ENCODE peak calls at places on chromosome 14, in ten cellular contexts. One of them, this sample, is unnamed.

GRCh38 chr14:94363171-94363624 is 25.2 kb downstream of the SERPINA1 start:
- DNase-seq in right atrium auricular region: no peak
- DNase-seq in upper lobe of left lung: peak; percentile 47
- DNase-seq in left lung: no peak
- DNase-seq in uterus: no peak
- DNase-seq in transverse colon: no peak
- DNase-seq in left ventricle myocardium inferior: no peak
- DNase-seq in heart left ventricle: no peak
- DNase-seq in naive thymus-derived CD4-positive, alpha-beta T cell: no peak
- DNase-seq in right lobe of liver: no peak
- DNase-seq in this sample: no peak

GRCh38 chr14:34065222-34065621 is 114.3 kb upstream of the EGLN3 start:
- DNase-seq in heart left ventricle: no peak
- DNase-seq in transverse colon: no peak
- DNase-seq in left lung: no peak
- DNase-seq in left ventricle myocardium inferior: no peak
- DNase-seq in right atrium auricular region: no peak
- DNase-seq in naive thymus-derived CD4-positive, alpha-beta T cell: no peak
- DNase-seq in right lobe of liver: no peak
- DNase-seq in uterus: no peak
- DNase-seq in upper lobe of left lung: no peak
- DNase-seq in this sample: no peak

GRCh38 chr14:69845787-69846186 is 33.4 kb upstream of the SMOC1 start:
- DNase-seq in naive thymus-derived CD4-positive, alpha-beta T cell: no peak
- DNase-seq in transverse colon: no peak
- DNase-seq in uterus: no peak
- DNase-seq in left lung: no peak
- DNase-seq in upper lobe of left lung: no peak
- DNase-seq in heart left ventricle: no peak
- DNase-seq in right atrium auricular region: no peak
- DNase-seq in right lobe of liver: peak; percentile 63
- DNase-seq in left ventricle myocardium inferior: no peak
- DNase-seq in this sample: no peak

GRCh38 chr14:90566481-90566880 is 169.7 kb downstream of the CALM1 start:
- DNase-seq in naive thymus-derived CD4-positive, alpha-beta T cell: no peak
- DNase-seq in right atrium auricular region: no peak
- DNase-seq in left lung: no peak
- DNase-seq in uterus: no peak
- DNase-seq in left ventricle myocardium inferior: no peak
- DNase-seq in right lobe of liver: no peak
- DNase-seq in transverse colon: no peak
- DNase-seq in upper lobe of left lung: no peak
- DNase-seq in heart left ventricle: no peak
- DNase-seq in this sample: no peak

GRCh38 chr14:75879031-75879430 is 102.8 kb downstream of the TGFB3 start:
- DNase-seq in uterus: no peak
- DNase-seq in left lung: no peak
- DNase-seq in upper lobe of left lung: no peak
- DNase-seq in right atrium auricular region: no peak
- DNase-seq in left ventricle myocardium inferior: no peak
- DNase-seq in right lobe of liver: no peak
- DNase-seq in heart left ventricle: no peak
- DNase-seq in naive thymus-derived CD4-positive, alpha-beta T cell: no peak
- DNase-seq in transverse colon: no peak
- DNase-seq in this sample: no peak

GRCh38 chr14:96130391-96130790 is 74.2 kb upstream of the BDKRB2 start:
- DNase-seq in left lung: no peak
- DNase-seq in left ventricle myocardium inferior: no peak
- DNase-seq in transverse colon: no peak
- DNase-seq in upper lobe of left lung: no peak
- DNase-seq in uterus: no peak
- DNase-seq in right lobe of liver: no peak
- DNase-seq in naive thymus-derived CD4-positive, alpha-beta T cell: no peak
- DNase-seq in right atrium auricular region: no peak
- DNase-seq in heart left ventricle: no peak
- DNase-seq in this sample: no peak

GRCh38 chr14:102211240-102211639 is 71.5 kb downstream of the WDR20 start:
- DNase-seq in heart left ventricle: no peak
- DNase-seq in right atrium auricular region: no peak
- DNase-seq in upper lobe of left lung: no peak
- DNase-seq in left lung: no peak
- DNase-seq in uterus: no peak
- DNase-seq in right lobe of liver: no peak
- DNase-seq in naive thymus-derived CD4-positive, alpha-beta T cell: no peak
- DNase-seq in left ventricle myocardium inferior: no peak
- DNase-seq in transverse colon: no peak
- DNase-seq in this sample: no peak

GRCh38 chr14:57025456-57025855 is 215.2 kb upstream of the OTX2 start:
- DNase-seq in heart left ventricle: no peak
- DNase-seq in left lung: no peak
- DNase-seq in right atrium auricular region: no peak
- DNase-seq in naive thymus-derived CD4-positive, alpha-beta T cell: no peak
- DNase-seq in uterus: no peak
- DNase-seq in right lobe of liver: no peak
- DNase-seq in left ventricle myocardium inferior: no peak
- DNase-seq in upper lobe of left lung: no peak
- DNase-seq in transverse colon: no peak
- DNase-seq in this sample: no peak

GRCh38 chr14:39233680-39234326 is at the start of gene MIA2:
- DNase-seq in right lobe of liver: no peak
- DNase-seq in heart left ventricle: no peak
- DNase-seq in upper lobe of left lung: no peak
- DNase-seq in naive thymus-derived CD4-positive, alpha-beta T cell: no peak
- DNase-seq in transverse colon: no peak
- DNase-seq in left lung: no peak
- DNase-seq in right atrium auricular region: no peak
- DNase-seq in left ventricle myocardium inferior: no peak
- DNase-seq in uterus: no peak
- DNase-seq in this sample: no peak

GRCh38 chr14:95760596-95760995 is 46.7 kb upstream of the TCL1A start:
- DNase-seq in uterus: no peak
- DNase-seq in upper lobe of left lung: no peak
- DNase-seq in naive thymus-derived CD4-positive, alpha-beta T cell: no peak
- DNase-seq in right lobe of liver: no peak
- DNase-seq in left ventricle myocardium inferior: no peak
- DNase-seq in left lung: no peak
- DNase-seq in heart left ventricle: no peak
- DNase-seq in transverse colon: no peak
- DNase-seq in right atrium auricular region: no peak
- DNase-seq in this sample: no peak

GRCh38 chr14:76768201-76768656 is 7.0 kb downstream of the VASH1 start:
- DNase-seq in right lobe of liver: peak; percentile 83
- DNase-seq in left ventricle myocardium inferior: peak; percentile 73
- DNase-seq in transverse colon: peak; percentile 49
- DNase-seq in uterus: no peak
- DNase-seq in upper lobe of left lung: peak; percentile 69
- DNase-seq in naive thymus-derived CD4-positive, alpha-beta T cell: peak; percentile 28
- DNase-seq in heart left ventricle: peak; percentile 85
- DNase-seq in right atrium auricular region: peak; percentile 89
- DNase-seq in left lung: no peak
- DNase-seq in this sample: no peak

GRCh38 chr14:104851896-104852663 is 13.0 kb upstream of the CEP170B start:
- DNase-seq in right atrium auricular region: no peak
- DNase-seq in naive thymus-derived CD4-positive, alpha-beta T cell: no peak
- DNase-seq in heart left ventricle: no peak
- DNase-seq in upper lobe of left lung: no peak
- DNase-seq in left ventricle myocardium inferior: no peak
- DNase-seq in transverse colon: no peak
- DNase-seq in left lung: peak; percentile 70
- DNase-seq in uterus: peak; percentile 8
- DNase-seq in right lobe of liver: peak; percentile 24
- DNase-seq in this sample: peak; percentile 27

GRCh38 chr14:26863736-26864135 is 265.9 kb upstream of the NOVA1 start:
- DNase-seq in heart left ventricle: no peak
- DNase-seq in naive thymus-derived CD4-positive, alpha-beta T cell: no peak
- DNase-seq in left lung: no peak
- DNase-seq in left ventricle myocardium inferior: no peak
- DNase-seq in upper lobe of left lung: no peak
- DNase-seq in right lobe of liver: no peak
- DNase-seq in right atrium auricular region: no peak
- DNase-seq in transverse colon: no peak
- DNase-seq in uterus: no peak
- DNase-seq in this sample: no peak

DNA sequence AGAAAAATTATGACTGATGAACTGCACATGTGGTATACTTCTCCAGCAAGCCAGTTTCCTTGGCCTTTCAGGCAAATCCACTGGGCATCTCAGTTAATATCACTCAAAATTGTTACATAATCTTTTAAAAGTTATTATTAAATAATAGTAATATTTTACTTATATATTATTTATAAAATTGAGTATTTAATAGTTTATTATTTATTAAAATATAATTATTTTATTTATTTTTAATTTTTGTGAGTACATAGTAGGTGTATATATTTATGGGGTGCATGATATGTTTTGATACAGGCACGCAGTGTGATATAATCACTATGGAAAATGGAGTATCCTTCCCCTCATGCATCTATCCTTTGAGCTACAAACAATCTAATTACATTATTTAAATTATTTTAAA is 384.1 kb upstream of the LRFN5 start:
- DNase-seq in transverse colon: no peak
- DNase-seq in heart left ventricle: no peak
- DNase-seq in left lung: no peak
- DNase-seq in right lobe of liver: no peak
- DNase-seq in right atrium auricular region: no peak
- DNase-seq in naive thymus-derived CD4-positive, alpha-beta T cell: no peak
- DNase-seq in uterus: no peak
- DNase-seq in left ventricle myocardium inferior: no peak
- DNase-seq in upper lobe of left lung: no peak
- DNase-seq in this sample: no peak
- H3K27ac ChIP-seq in transverse colon: no peak overlapping the region
- H3K27ac ChIP-seq in heart left ventricle: no peak overlapping the region
- H3K27ac ChIP-seq in left lung: no peak overlapping the region
- H3K27ac ChIP-seq in right lobe of liver: no peak overlapping the region
- H3K27ac ChIP-seq in right atrium auricular region: no peak overlapping the region
- H3K27ac ChIP-seq in naive thymus-derived CD4-positive, alpha-beta T cell: no peak overlapping the region
- H3K27ac ChIP-seq in uterus: no peak overlapping the region
- H3K27ac ChIP-seq in left ventricle myocardium inferior: no peak overlapping the region
- H3K27ac ChIP-seq in upper lobe of left lung: no peak overlapping the region
- H3K27ac ChIP-seq in this sample: no peak overlapping the region

DNA sequence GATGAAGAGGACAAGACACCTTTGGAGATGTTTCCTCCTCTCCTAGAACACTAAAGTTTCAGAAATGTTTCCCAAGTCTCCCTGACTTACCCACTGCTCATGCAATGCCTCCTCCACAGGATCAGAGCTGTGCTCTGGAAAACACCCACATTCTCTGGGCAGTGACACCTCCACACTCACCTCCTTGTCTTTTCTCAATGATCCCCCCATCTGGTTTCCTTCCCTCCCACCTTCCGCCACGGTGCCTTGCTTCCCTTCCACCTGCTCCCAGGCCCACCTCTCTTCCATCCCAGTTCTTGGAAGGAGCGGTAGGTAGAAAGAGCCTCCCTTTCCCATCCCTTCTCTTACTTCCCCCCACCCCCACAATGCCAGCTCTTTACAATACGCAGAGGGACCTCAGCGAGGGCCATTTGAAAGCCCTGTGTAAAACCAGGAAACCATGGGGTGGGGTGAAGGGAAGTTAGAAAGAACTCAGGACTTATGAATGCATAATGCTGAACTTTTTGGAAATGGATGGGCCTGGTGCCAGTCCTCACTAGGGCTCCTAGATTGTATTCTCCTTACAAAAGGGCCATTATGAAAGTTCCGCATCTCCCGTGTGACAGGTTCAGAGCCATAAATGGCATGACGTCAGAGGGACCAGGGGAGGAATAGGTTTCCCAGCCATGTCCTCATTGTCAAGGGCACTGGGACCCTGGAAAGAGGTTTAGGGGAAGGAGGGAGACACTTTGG is 12.8 kb downstream of the FBLN5 start:
- DNase-seq in right atrium auricular region: no peak
- DNase-seq in naive thymus-derived CD4-positive, alpha-beta T cell: no peak
- DNase-seq in uterus: peak; percentile 32
- DNase-seq in left ventricle myocardium inferior: no peak
- DNase-seq in heart left ventricle: no peak
- DNase-seq in transverse colon: no peak
- DNase-seq in right lobe of liver: no peak
- DNase-seq in left lung: no peak
- DNase-seq in upper lobe of left lung: no peak
- DNase-seq in this sample: no peak
- H3K9me3 ChIP-seq in right atrium auricular region: no peaks in the 10 kb centered on the region
- H3K9me3 ChIP-seq in naive thymus-derived CD4-positive, alpha-beta T cell: no peaks in the 10 kb centered on the region
- H3K9me3 ChIP-seq in uterus: no peaks in the 10 kb centered on the region
- H3K9me3 ChIP-seq in left ventricle myocardium inferior: peaks cover under 1% of the 10 kb centered on the region
- H3K9me3 ChIP-seq in heart left ventricle: no peaks in the 10 kb centered on the region
- H3K9me3 ChIP-seq in transverse colon: no peaks in the 10 kb centered on the region
- H3K9me3 ChIP-seq in right lobe of liver: no peaks in the 10 kb centered on the region
- H3K9me3 ChIP-seq in left lung: no peaks in the 10 kb centered on the region
- H3K9me3 ChIP-seq in upper lobe of left lung: no peaks in the 10 kb centered on the region
- H3K9me3 ChIP-seq in this sample: no peaks in the 10 kb centered on the region

GRCh38 chr14:55604900-55605418 is 25.0 kb downstream of the KTN1 start:
- DNase-seq in upper lobe of left lung: no peak
- DNase-seq in heart left ventricle: no peak
- DNase-seq in transverse colon: no peak
- DNase-seq in naive thymus-derived CD4-positive, alpha-beta T cell: no peak
- DNase-seq in left ventricle myocardium inferior: no peak
- DNase-seq in right atrium auricular region: no peak
- DNase-seq in uterus: no peak
- DNase-seq in left lung: no peak
- DNase-seq in right lobe of liver: no peak
- DNase-seq in this sample: no peak
- H3K27ac ChIP-seq in upper lobe of left lung: no peak overlapping the region
- H3K27ac ChIP-seq in heart left ventricle: no peak overlapping the region
- H3K27ac ChIP-seq in transverse colon: no peak overlapping the region
- H3K27ac ChIP-seq in naive thymus-derived CD4-positive, alpha-beta T cell: no peak overlapping the region
- H3K27ac ChIP-seq in left ventricle myocardium inferior: no peak overlapping the region
- H3K27ac ChIP-seq in right atrium auricular region: no peak overlapping the region
- H3K27ac ChIP-seq in uterus: no peak overlapping the region
- H3K27ac ChIP-seq in left lung: no peak overlapping the region
- H3K27ac ChIP-seq in right lobe of liver: no peak overlapping the region
- H3K27ac ChIP-seq in this sample: no peak overlapping the region

DNA sequence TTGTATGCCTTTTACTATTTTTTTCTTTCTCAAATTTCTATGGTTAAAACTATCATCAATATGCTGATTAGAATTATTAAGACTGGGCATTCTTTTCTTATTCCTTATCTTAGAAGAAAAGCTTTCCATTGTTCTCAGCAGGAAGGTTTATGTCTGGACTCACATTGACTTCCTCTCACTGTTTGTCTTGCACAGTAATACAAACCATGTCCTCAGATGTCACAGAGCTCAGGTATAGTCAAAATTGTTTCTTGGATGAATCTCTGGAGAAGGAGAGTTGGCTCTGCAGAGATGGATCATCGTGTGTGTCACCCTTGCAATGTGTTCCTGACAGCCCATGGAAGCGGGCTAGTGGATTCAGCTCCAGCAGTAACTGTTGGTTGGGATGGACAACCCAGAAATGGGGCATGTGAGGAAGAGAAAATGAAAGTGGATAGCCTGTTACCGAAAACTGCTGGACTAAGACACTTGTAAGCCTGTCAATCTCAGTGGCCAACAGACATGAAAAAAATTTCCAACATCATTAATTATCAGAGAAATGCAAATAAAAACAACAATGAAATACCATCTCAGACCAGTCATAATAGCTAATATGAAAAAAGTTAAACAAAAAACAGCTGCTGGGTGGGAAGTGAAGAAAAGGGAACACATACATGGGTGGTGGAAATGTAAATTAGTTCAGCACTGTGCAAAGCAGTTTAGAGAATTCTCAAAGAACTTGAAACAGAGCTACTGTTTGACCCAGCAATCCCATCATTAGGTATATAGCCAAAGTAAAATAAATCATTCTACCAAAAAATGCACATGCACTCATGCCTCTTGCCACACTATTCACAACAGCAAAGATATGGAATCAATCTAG is 967.8 kb downstream of the TMEM121 start:
- DNase-seq in right atrium auricular region: no peak
- DNase-seq in right lobe of liver: no peak
- DNase-seq in left lung: no peak
- DNase-seq in naive thymus-derived CD4-positive, alpha-beta T cell: no peak
- DNase-seq in left ventricle myocardium inferior: no peak
- DNase-seq in upper lobe of left lung: no peak
- DNase-seq in heart left ventricle: no peak
- DNase-seq in transverse colon: no peak
- DNase-seq in uterus: no peak
- DNase-seq in this sample: no peak
- H3K9me3 ChIP-seq in right atrium auricular region: no peaks in the 10 kb centered on the region
- H3K9me3 ChIP-seq in right lobe of liver: no peaks in the 10 kb centered on the region
- H3K9me3 ChIP-seq in left lung: no peaks in the 10 kb centered on the region
- H3K9me3 ChIP-seq in naive thymus-derived CD4-positive, alpha-beta T cell: no peaks in the 10 kb centered on the region
- H3K9me3 ChIP-seq in left ventricle myocardium inferior: peaks cover 22% of the 10 kb centered on the region
- H3K9me3 ChIP-seq in upper lobe of left lung: no peaks in the 10 kb centered on the region
- H3K9me3 ChIP-seq in heart left ventricle: no peaks in the 10 kb centered on the region
- H3K9me3 ChIP-seq in transverse colon: no peaks in the 10 kb centered on the region
- H3K9me3 ChIP-seq in uterus: no peaks in the 10 kb centered on the region
- H3K9me3 ChIP-seq in this sample: peaks cover 4% of the 10 kb centered on the region